ENCODE peak calls at places on chromosome 21, in eight cellular contexts. C is H1, G is lower lobe of right lung, U is aorta, Z is left ventricle myocardium inferior, E is neuronal stem cell, V is spleen, J is tibial nerve. Y is an unnamed sample. For H3K4me1, the result is how much of the 10 kb centered on the place peaks cover.

GRCh38 chr21:43364851-43365424 is 62.0 kb downstream of the SIK1 start:
- DNase-seq in C (no peak), G (no peak), U (no peak), Z (no peak), E (no peak), V (no peak), J (no peak), Y (no peak)

GRCh38 chr21:25457411-25457810 is 149.9 kb downstream of the MRPL39 start:
- DNase-seq in C (no peak), G (no peak), U (no peak), Z (no peak), E (no peak), V (no peak), J (no peak), Y (no peak)

GRCh38 chr21:14843991-14844390 is 220.8 kb downstream of the NRIP1 start:
- DNase-seq in C (no peak), G (no peak), U (no peak), Z (no peak), E (no peak), V (no peak), J (no peak), Y (no peak)

GRCh38 chr21:18060402-18060801 is 184.2 kb upstream of the CHODL start:
- DNase-seq in C (no peak), G (no peak), U (no peak), Z (no peak), E (no peak), V (no peak), J (no peak), Y (no peak)

GRCh38 chr21:15775981-15776380 is 46.2 kb downstream of the USP25 start:
- DNase-seq in C (no peak), G (no peak), U (no peak), Z (no peak), E (no peak), V (no peak), J (no peak), Y (no peak)

GRCh38 chr21:46325073-46325912 is 1.3 kb downstream of the PCNT start:
- DNase-seq in C (peak), G (peak), U (peak), Z (peak), E (peak), V (peak), J (no peak), Y (peak)

GRCh38 chr21:27550258-27550657 is 583.4 kb upstream of the ADAMTS5 start:
- DNase-seq in C (no peak), G (no peak), U (no peak), Z (no peak), E (no peak), V (no peak), J (no peak), Y (no peak)

GRCh38 chr21:31078796-31079195 is 40.5 kb upstream of the KRTAP19-8 start:
- DNase-seq in C (no peak), G (no peak), U (no peak), Z (no peak), E (no peak), V (no peak), J (no peak), Y (no peak)

GRCh38 chr21:14569026-14569425 is 22.9 kb upstream of the SAMSN1 start:
- DNase-seq in C (no peak), G (no peak), U (no peak), Z (no peak), E (no peak), V (no peak), J (no peak), Y (no peak)

GRCh38 chr21:42039911-42040351 is 29.8 kb upstream of the ZBTB21 start:
- DNase-seq in C (no peak), G (peak), U (peak), Z (peak), E (no peak), V (peak), J (no peak), Y (no peak)

GRCh38 chr21:40840441-40840840 is 6.5 kb downstream of the DSCAM start:
- DNase-seq in C (no peak), G (no peak), U (no peak), Z (no peak), E (no peak), V (no peak), J (no peak), Y (no peak)

GRCh38 chr21:46222436-46223116 is 6.0 kb downstream of the LSS start:
- DNase-seq in C (no peak), G (no peak), U (no peak), Z (no peak), E (no peak), V (peak), J (no peak), Y (no peak)

GRCh38 chr21:30408782-30409494 is 13.1 kb downstream of the KRTAP13-1 start:
- DNase-seq in C (peak), G (peak), U (no peak), Z (no peak), E (peak), V (no peak), J (no peak), Y (peak)

GRCh38 chr21:15531986-15532385 is 197.8 kb upstream of the USP25 start:
- DNase-seq in C (no peak), G (no peak), U (no peak), Z (no peak), E (no peak), V (no peak), J (no peak), Y (no peak)

GRCh38 chr21:16572032-16572431 is 842.2 kb downstream of the USP25 start:
- DNase-seq in C (no peak), G (no peak), U (no peak), Z (no peak), E (no peak), V (no peak), J (no peak), Y (no peak)

GRCh38 chr21:39952265-39952664 is 85.0 kb downstream of the PCP4 start:
- DNase-seq in C (no peak), G (no peak), U (no peak), Z (no peak), E (peak), V (no peak), J (no peak), Y (no peak)

GRCh38 chr21:25080706-25081495 is 526.4 kb downstream of the MRPL39 start:
- DNase-seq in C (no peak), G (no peak), U (no peak), Z (no peak), E (no peak), V (no peak), J (no peak), Y (no peak)

GRCh38 chr21:15249285-15249993 is 184.6 kb upstream of the NRIP1 start:
- DNase-seq in C (no peak), G (no peak), U (no peak), Z (no peak), E (no peak), V (no peak), J (no peak), Y (no peak)

GRCh38 chr21:27511241-27511640 is 544.4 kb upstream of the ADAMTS5 start:
- DNase-seq in C (no peak), G (no peak), U (no peak), Z (no peak), E (no peak), V (no peak), J (no peak), Y (no peak)

GRCh38 chr21:18810136-18810535 is 406.6 kb upstream of the TMPRSS15 start:
- DNase-seq in C (no peak), G (no peak), U (no peak), Z (no peak), E (no peak), V (no peak), J (no peak), Y (no peak)

GRCh38 chr21:16667395-16667794 is 845.4 kb upstream of the CXADR start:
- DNase-seq in C (no peak), G (no peak), U (no peak), Z (no peak), E (no peak), V (no peak), J (no peak), Y (no peak)

GRCh38 chr21:14773777-14774345 is 227.7 kb upstream of the SAMSN1 start:
- DNase-seq in C (peak), G (peak), U (no peak), Z (peak), E (peak), V (peak), J (peak), Y (peak)

GRCh38 chr21:42599486-42599885 is 53.9 kb upstream of the PDE9A start:
- DNase-seq in C (no peak), G (no peak), U (peak), Z (no peak), E (no peak), V (no peak), J (no peak), Y (no peak)

GRCh38 chr21:40120944-40121575 is 253.8 kb downstream of the PCP4 start:
- DNase-seq in C (no peak), G (no peak), U (no peak), Z (no peak), E (peak), V (no peak), J (no peak), Y (no peak)

GRCh38 chr21:31198575-31198974 is 145.5 kb downstream of the TIAM1 start:
- DNase-seq in C (no peak), G (no peak), U (no peak), Z (no peak), E (peak), V (no peak), J (no peak), Y (no peak)

GRCh38 chr21:36437745-36438128 is 42.2 kb downstream of the CLDN14 start:
- DNase-seq in C (no peak), G (no peak), U (peak), Z (no peak), E (no peak), V (no peak), J (no peak), Y (no peak)

GRCh38 chr21:46375560-46376230 is 51.7 kb downstream of the PCNT start:
- DNase-seq in C (no peak), G (no peak), U (no peak), Z (peak), E (no peak), V (no peak), J (no peak), Y (peak)

GRCh38 chr21:27581168-27581567 is 614.3 kb upstream of the ADAMTS5 start:
- DNase-seq in C (no peak), G (no peak), U (no peak), Z (no peak), E (no peak), V (no peak), J (no peak), Y (no peak)

GRCh38 chr21:17989780-17990179 is 170.6 kb upstream of the C21orf91 start:
- DNase-seq in C (no peak), G (no peak), U (no peak), Z (no peak), E (no peak), V (no peak), J (no peak), Y (no peak)

GRCh38 chr21:27108228-27108627 is 141.3 kb upstream of the ADAMTS5 start:
- DNase-seq in C (no peak), G (no peak), U (no peak), Z (no peak), E (no peak), V (no peak), J (no peak), Y (no peak)

GRCh38 chr21:16013570-16013969 is 283.8 kb downstream of the USP25 start:
- DNase-seq in C (no peak), G (no peak), U (no peak), Z (no peak), E (no peak), V (no peak), J (no peak), Y (no peak)

GRCh38 chr21:17889171-17889570 is 70.0 kb upstream of the C21orf91 start:
- DNase-seq in C (no peak), G (no peak), U (no peak), Z (no peak), E (no peak), V (no peak), J (no peak), Y (no peak)

GRCh38 chr21:43712268-43712942 is 6.5 kb upstream of the PDXK start:
- DNase-seq in C (no peak), G (peak), U (peak), Z (no peak), E (no peak), V (no peak), J (no peak), Y (no peak)

GRCh38 chr21:16169102-16169511 is 439.3 kb downstream of the USP25 start:
- DNase-seq in C (no peak), G (no peak), U (no peak), Z (no peak), E (no peak), V (no peak), J (no peak), Y (no peak)

GRCh38 chr21:41741253-41742072 is 25.4 kb downstream of the RIPK4 start:
- DNase-seq in C (no peak), G (no peak), U (peak), Z (no peak), E (no peak), V (no peak), J (no peak), Y (no peak)

DNA sequence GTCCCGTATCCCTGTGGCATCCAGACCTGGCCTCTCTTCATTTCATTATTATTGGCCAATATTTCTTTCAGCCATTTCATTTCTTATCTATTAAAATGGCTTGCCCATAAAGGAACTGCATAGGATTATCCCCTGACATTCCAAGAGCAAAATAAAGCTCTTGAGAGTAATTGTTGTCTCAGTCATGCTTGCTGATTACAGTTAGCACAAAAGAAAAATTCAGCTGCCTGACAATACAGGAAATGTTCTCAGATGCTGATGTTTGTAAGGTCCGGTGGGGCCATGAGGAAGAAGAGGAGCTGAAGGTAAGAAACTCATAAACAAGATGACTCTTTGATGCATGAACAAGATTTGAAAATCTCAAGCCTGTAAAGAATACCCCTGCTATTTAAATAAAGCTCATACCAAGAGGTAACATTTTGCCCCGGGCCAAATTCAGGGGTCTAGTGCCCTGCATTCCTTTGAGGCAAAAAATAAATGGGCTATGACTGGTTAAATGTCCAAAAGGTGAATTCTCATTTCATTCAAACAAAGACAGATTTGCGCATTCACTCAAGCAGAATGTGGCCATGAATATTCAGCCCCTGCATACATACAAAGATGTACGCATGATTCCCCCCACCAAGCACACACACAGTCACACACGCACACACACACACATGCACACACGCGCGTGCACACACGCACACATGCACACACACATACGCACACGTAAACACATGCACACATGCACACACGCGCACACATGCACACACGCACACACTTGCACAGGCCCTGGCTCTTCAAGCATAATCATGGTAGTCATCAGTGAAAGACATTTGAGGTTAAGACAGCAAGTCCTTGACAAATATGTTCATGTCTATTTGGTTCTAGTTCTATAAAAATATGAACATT is 44.8 kb downstream of the KCNJ15 start:
- DNase-seq in C (no peak), G (no peak), U (no peak), Z (no peak), E (no peak), V (no peak), J (no peak), Y (no peak)
- H3K4me1 ChIP-seq in C (under half), G (under half), U (under half), Z (under half), E (under half), V (under half), J (under half), Y (under half)

GRCh38 chr21:45111703-45112102 is 37.3 kb downstream of the ADARB1 start:
- DNase-seq in C (no peak), G (no peak), U (no peak), Z (no peak), E (no peak), V (no peak), J (no peak), Y (no peak)

GRCh38 chr21:45108034-45108790 is 33.8 kb downstream of the ADARB1 start:
- DNase-seq in C (no peak), G (no peak), U (no peak), Z (no peak), E (no peak), V (no peak), J (no peak), Y (no peak)

GRCh38 chr21:45109831-45110492 is 35.6 kb downstream of the ADARB1 start:
- DNase-seq in C (no peak), G (no peak), U (no peak), Z (no peak), E (no peak), V (no peak), J (no peak), Y (no peak)

GRCh38 chr21:45110873-45111624 is 36.7 kb downstream of the ADARB1 start:
- DNase-seq in C (no peak), G (no peak), U (no peak), Z (no peak), E (no peak), V (no peak), J (no peak), Y (no peak)

DNA sequence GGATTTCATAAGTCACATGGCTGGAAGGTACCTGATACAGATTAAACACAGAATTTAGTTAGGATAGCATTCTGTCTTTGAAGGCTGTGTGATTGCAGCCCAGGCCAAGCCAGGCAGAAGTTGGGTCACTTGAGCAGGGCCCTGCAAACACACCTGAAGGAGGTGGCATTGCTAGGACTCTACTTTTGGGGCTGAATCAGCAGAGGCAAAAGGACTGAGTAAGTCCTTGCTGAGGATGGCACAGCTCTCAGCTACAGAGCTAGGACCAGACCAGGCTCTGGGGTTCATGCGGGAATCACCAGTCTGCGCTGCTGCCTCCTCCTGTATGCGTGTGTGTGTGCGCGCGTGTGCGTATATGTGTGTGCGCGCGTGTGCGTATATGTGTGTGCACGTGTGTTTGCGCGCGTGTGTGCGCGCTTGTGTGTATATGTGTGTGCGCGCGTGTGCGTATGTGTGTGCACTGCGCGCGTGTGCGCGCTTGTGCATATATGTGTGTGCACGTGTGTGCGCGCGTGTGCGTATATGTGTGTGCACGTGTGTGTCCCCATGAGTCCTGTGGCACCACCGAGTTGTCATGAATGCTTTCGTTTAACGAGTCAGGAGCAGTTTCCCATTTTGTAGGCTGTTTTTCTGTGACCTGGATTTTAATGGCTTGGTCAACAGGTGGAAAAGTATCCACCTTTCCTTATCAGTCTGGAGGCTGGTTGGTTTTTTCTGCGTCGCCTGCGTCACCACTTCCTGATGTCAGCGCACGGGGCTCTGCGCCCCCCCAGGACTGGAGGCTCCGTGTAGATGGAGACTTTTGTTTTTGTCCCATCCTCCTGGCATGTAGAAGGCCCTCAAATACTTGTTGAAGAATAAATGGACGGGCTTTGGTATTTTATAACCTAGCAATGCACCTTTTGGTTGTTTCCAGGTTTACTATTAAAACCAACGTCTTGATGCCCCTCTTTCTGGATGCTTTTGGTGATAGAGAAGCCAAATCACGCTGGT is 34.7 kb downstream of the ADARB1 start:
- DNase-seq in C (no peak), G (no peak), U (no peak), Z (no peak), E (no peak), V (no peak), J (no peak), Y (no peak)
- H3K4me1 ChIP-seq in C (under half), G (under half), U (under half), Z (half or more), E (under half), V (half or more), J (half or more), Y (half or more)

DNA sequence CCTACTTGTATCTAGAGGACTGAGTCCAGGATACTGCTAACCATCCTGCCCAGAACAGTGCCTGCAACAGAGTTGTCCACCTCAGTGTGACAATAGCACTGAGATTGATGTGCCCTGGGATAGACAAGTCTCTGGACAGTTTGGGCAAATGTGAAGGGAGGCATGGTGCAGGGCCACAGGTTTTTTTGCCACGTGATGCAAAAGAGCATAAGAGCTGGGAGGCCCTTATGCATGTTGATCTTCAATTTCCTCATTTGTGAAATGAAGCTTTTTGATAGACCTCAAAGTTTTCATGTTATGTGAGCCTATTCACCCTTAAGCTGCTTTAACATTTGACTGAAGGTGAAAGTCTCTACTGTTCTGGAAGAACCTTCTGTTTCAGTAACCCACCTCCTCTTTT is 46.3 kb downstream of the MAP3K7CL start:
- DNase-seq in C (no peak), G (no peak), U (no peak), Z (no peak), E (no peak), V (no peak), J (no peak), Y (no peak)
- H3K4me1 ChIP-seq in C (under half), G (under half), U (under half), Z (under half), E (under half), V (under half), J (under half), Y (under half)

DNA sequence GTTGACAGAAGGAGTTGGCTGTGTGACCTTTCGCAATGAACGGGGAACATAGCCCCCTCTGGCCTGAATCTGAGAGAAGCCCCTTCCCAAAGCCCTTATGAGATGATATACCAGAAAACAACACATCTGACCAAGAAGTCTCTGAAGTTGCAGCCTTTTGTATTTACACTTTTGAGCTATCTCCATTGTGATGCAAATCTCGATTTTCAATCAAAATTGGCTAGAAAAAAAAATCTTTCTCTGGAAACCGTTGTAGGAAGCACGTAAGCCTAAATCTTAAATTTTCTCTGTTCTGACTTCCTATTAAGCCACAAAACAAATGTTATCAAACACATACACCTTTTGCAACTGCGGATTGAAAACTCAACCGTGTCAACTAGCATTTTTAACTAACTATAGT is 71.4 kb upstream of the OLIG2 start:
- DNase-seq in C (no peak), G (no peak), U (no peak), Z (no peak), E (no peak), V (no peak), J (no peak), Y (no peak)
- H3K4me1 ChIP-seq in C (under half), G (under half), U (under half), Z (under half), E (under half), V (under half), J (under half), Y (under half)

GRCh38 chr21:35041122-35041521 is 8.0 kb downstream of the RUNX1 start:
- DNase-seq in C (no peak), G (no peak), U (no peak), Z (no peak), E (no peak), V (no peak), J (no peak), Y (no peak)
- H3K4me1 ChIP-seq in C (under half), G (under half), U (under half), Z (under half), E (under half), V (half or more), J (under half), Y (half or more)

Y was measured in heart right ventricle.